ENCODE peak calls at places on chromosomes 5 and 9, in six cellular contexts. C is upper lobe of right lung, S is keratinocyte, Z is pancreas, T is Panc1, Y is body of pancreas. B is an unnamed sample.
A peak's percentile ranks its signal among the peaks of the same experiment; 100 is the strongest.

GRCh38 chr9:34701023-34701768 is 8.7 kb downstream of the CCL21 start:
- DNase-seq in C (peak; percentile 89), S (no peak), Z (peak; percentile 77), T (peak; percentile 13), Y (peak; percentile 65), B (peak; percentile 48)

GRCh38 chr5:169628891-169629290 is 8.2 kb upstream of the DOCK2 start:
- DNase-seq in C (no peak), S (no peak), Z (no peak), T (no peak), Y (no peak), B (no peak)

GRCh38 chr5:147751-148150 is 43.5 kb upstream of the LRRC14B start:
- DNase-seq in C (no peak), S (no peak), Z (no peak), T (no peak), Y (no peak), B (no peak)

GRCh38 chr9:129283705-129284606 is 105.9 kb upstream of the IER5L start:
- DNase-seq in C (peak; percentile 56), S (no peak), Z (no peak), T (no peak), Y (no peak), B (no peak)

GRCh38 chr5:158492850-158493249 is 606.9 kb downstream of the EBF1 start:
- DNase-seq in C (no peak), S (no peak), Z (no peak), T (no peak), Y (no peak), B (no peak)

GRCh38 chr5:172418847-172419810 is 35.2 kb downstream of the SH3PXD2B start:
- DNase-seq in C (no peak), S (no peak), Z (peak; percentile 55), T (no peak), Y (peak; percentile 68), B (no peak)

GRCh38 chr5:99644822-99645221 is 716.0 kb upstream of the CHD1 start:
- DNase-seq in C (no peak), S (no peak), Z (no peak), T (no peak), Y (no peak), B (no peak)

GRCh38 chr5:2160811-2161210 is 278.1 kb upstream of the IRX4 start:
- DNase-seq in C (no peak), S (no peak), Z (no peak), T (no peak), Y (no peak), B (no peak)

GRCh38 chr9:75869236-75869635 is 21.2 kb upstream of the PCSK5 start:
- DNase-seq in C (no peak), S (no peak), Z (no peak), T (no peak), Y (peak; percentile 20), B (no peak)

GRCh38 chr5:27497491-27497890 is 459.1 kb upstream of the CDH9 start:
- DNase-seq in C (no peak), S (no peak), Z (no peak), T (no peak), Y (no peak), B (no peak)

GRCh38 chr5:137176126-137176525 is 323.0 kb downstream of the SPOCK1 start:
- DNase-seq in C (no peak), S (no peak), Z (no peak), T (no peak), Y (peak; percentile 31), B (no peak)

GRCh38 chr9:98929866-98930265 is 13.8 kb upstream of the COL15A1 start:
- DNase-seq in C (no peak), S (no peak), Z (peak; percentile 64), T (no peak), Y (peak; percentile 87), B (no peak)

GRCh38 chr9:127976943-127977871 is 3.6 kb downstream of the EEIG1 start:
- DNase-seq in C (no peak), S (no peak), Z (peak; percentile 54), T (no peak), Y (no peak), B (no peak)

GRCh38 chr5:16957305-16958165 is 21.4 kb upstream of the MYO10 start:
- DNase-seq in C (no peak), S (peak; percentile 71), Z (no peak), T (no peak), Y (no peak), B (no peak)

GRCh38 chr5:143395638-143396352 is 7.7 kb downstream of the NR3C1 start:
- DNase-seq in C (no peak), S (no peak), Z (no peak), T (no peak), Y (no peak), B (no peak)
- H3K4me3 ChIP-seq in C (peak overlapping the region; percentile 91), S (peak overlapping the region; percentile 64), Z (no peak overlapping the region), T (no peak overlapping the region), Y (no peak overlapping the region), B (no peak overlapping the region)

DNA sequence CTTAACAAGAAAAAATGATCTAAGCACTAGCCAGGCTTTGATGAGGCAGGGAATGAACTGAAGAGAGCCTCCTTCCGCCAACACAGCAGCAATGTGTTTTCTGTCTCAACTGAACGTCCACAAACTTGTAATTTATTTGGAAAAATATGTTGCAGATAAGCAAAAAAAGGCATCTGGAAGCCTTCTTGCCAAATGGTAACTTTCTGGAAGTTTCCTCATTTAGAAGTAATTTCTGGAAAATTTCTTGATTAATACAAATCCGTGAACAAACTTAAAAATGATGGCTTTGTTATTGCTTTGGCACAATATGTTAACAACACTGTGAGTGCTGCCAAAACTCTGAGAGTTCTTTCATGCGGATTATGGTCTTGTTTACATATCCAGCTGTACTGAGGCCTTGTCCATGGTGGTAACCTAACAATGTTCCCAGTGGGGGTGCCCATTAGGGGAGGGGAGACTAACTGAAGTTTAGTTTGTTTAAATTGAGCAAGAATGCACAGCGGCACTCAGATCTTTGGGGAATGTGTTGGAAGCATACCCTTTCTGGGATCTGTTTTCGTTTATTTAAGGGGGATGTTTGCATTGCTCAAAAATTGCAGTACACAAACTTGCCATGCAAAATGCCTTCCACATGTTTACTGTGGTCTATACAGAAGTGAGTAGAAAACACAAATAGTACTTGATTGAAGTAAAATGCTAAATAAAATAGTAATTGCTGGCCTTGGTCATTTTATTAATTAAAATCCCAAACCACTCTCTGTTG is 334.7 kb downstream of the NR2F1-AS1 start:
- DNase-seq in C (no peak), S (no peak), Z (no peak), T (no peak), Y (peak; percentile 7), B (no peak)
- H3K4me1 ChIP-seq in C (no peaks in the 10 kb centered on the region), S (peaks cover 3% of the 10 kb centered on the region), Z (no peaks in the 10 kb centered on the region), T (peaks cover 53% of the 10 kb centered on the region), Y (no peaks in the 10 kb centered on the region), B (peaks cover 1% of the 10 kb centered on the region)

GRCh38 chr9:92619601-92620300 is 50.2 kb downstream of the IPPK start:
- DNase-seq in C (no peak), S (no peak), Z (no peak), T (no peak), Y (no peak), B (no peak)
- H3K36me3 ChIP-seq in C (peaks cover 46% of the 10 kb centered on the region), S (peaks cover 20% of the 10 kb centered on the region), Z (no peaks in the 10 kb centered on the region), T (peaks cover 3% of the 10 kb centered on the region), Y (no peaks in the 10 kb centered on the region), B (peaks cover 5% of the 10 kb centered on the region)

GRCh38 chr5:138545919-138546562 is 3.0 kb upstream of the ETF1 start:
- DNase-seq in C (no peak), S (no peak), Z (no peak), T (no peak), Y (no peak), B (no peak)
- H3K4me3 ChIP-seq in C (no peak overlapping the region), S (no peak overlapping the region), Z (no peak overlapping the region), T (no peak overlapping the region), Y (no peak overlapping the region), B (no peak overlapping the region)

GRCh38 chr9:136571525-136571924 is 25.7 kb upstream of the NOTCH1 start:
- DNase-seq in C (no peak), S (no peak), Z (peak; percentile 22), T (no peak), Y (no peak), B (no peak)

GRCh38 chr9:136570191-136570845 is 24.5 kb upstream of the NOTCH1 start:
- DNase-seq in C (no peak), S (no peak), Z (peak; percentile 22), T (no peak), Y (no peak), B (no peak)

GRCh38 chr9:136570916-136571315 is 25.1 kb upstream of the NOTCH1 start:
- DNase-seq in C (no peak), S (no peak), Z (peak; percentile 23), T (no peak), Y (no peak), B (no peak)

GRCh38 chr9:136572003-136572595 is 26.3 kb upstream of the NOTCH1 start:
- DNase-seq in C (no peak), S (no peak), Z (peak; percentile 61), T (no peak), Y (peak; percentile 47), B (peak; percentile 91)

GRCh38 chr9:136572596-136573313 is 26.9 kb upstream of the NOTCH1 start:
- DNase-seq in C (no peak), S (no peak), Z (peak; percentile 31), T (no peak), Y (no peak), B (no peak)
- H3K4me1 ChIP-seq in C (peaks cover 26% of the 10 kb centered on the region), S (peaks cover 21% of the 10 kb centered on the region), Z (peaks cover 3% of the 10 kb centered on the region), T (peaks cover 25% of the 10 kb centered on the region), Y (peaks cover 42% of the 10 kb centered on the region), B (peaks cover 15% of the 10 kb centered on the region)

DNA sequence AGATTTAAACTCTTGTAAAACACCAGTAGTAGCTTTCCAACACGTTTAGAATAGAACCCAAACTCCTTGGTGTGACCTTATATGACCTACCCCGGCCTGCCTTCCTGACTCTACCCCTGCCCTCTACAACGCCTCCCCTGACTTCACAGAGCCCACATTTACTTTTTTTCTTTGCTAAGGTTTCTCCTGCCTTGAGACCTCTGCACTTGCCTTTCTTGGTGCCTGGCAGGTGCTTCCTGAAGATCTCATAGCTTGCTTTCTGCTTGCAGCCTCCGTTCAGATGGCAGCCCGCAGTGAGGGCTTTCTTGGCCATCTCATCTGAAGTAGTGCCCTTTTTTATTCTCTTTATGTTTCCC is 24.3 kb downstream of the NUP214 start:
- DNase-seq in C (no peak), S (no peak), Z (no peak), T (no peak), Y (no peak), B (no peak)
- H3K36me3 ChIP-seq in C (peaks cover 100% of the 10 kb centered on the region), S (peaks cover 42% of the 10 kb centered on the region), Z (peaks cover 92% of the 10 kb centered on the region), T (peaks cover 31% of the 10 kb centered on the region), Y (no peaks in the 10 kb centered on the region), B (peaks cover 27% of the 10 kb centered on the region)

DNA sequence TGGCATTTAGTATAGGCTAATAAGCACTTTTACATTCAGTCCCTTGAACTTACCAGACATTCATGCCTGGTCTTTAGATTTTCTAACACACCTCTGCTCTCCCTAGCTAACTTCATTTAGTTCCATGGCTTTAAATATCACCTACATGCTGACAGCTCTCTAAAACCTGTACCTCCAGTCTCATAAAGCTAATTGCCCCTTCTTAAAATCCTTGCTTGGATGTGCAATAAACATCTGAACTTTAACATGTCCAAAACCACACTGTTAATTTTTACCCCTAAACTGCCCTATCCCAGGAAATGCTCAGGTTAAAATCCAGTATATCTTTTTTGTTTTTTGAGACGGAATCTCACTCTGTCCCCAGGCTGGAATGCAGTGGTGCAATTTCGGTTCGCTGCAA is 139.8 kb downstream of the CPLANE1 start:
- DNase-seq in C (no peak), S (no peak), Z (no peak), T (no peak), Y (no peak), B (no peak)
- H3K4me3 ChIP-seq in C (no peak overlapping the region), S (no peak overlapping the region), Z (no peak overlapping the region), T (no peak overlapping the region), Y (no peak overlapping the region), B (no peak overlapping the region)